ENCODE peak calls at places on chromosomes 7 and 10, in seven cellular contexts. One of them, this sample, is unnamed.

GRCh38 chr10:98676895-98677294 is 230.2 kb upstream of the HPS1 start:
- DNase-seq in esophagus squamous epithelium: no peak
- DNase-seq in endothelial cell of umbilical vein: no peak
- DNase-seq in lower leg skin: no peak
- DNase-seq in H54: no peak
- DNase-seq in uterus: no peak
- DNase-seq in spleen: no peak
- DNase-seq in this sample: no peak

GRCh38 chr10:113058175-113058961 is 108.3 kb downstream of the TCF7L2 start:
- DNase-seq in esophagus squamous epithelium: no peak
- DNase-seq in endothelial cell of umbilical vein: peak
- DNase-seq in lower leg skin: no peak
- DNase-seq in H54: no peak
- DNase-seq in uterus: no peak
- DNase-seq in spleen: no peak
- DNase-seq in this sample: no peak

GRCh38 chr7:90740364-90740763 is 144.2 kb downstream of the CDK14 start:
- DNase-seq in esophagus squamous epithelium: no peak
- DNase-seq in endothelial cell of umbilical vein: no peak
- DNase-seq in lower leg skin: no peak
- DNase-seq in H54: no peak
- DNase-seq in uterus: no peak
- DNase-seq in spleen: no peak
- DNase-seq in this sample: no peak

GRCh38 chr10:7133270-7133669 is 277.6 kb downstream of the SFMBT2 start:
- DNase-seq in esophagus squamous epithelium: no peak
- DNase-seq in endothelial cell of umbilical vein: no peak
- DNase-seq in lower leg skin: no peak
- DNase-seq in H54: no peak
- DNase-seq in uterus: no peak
- DNase-seq in spleen: no peak
- DNase-seq in this sample: no peak

GRCh38 chr10:73998623-73999622 is 1.0 kb downstream of the VCL start:
- DNase-seq in esophagus squamous epithelium: no peak
- DNase-seq in endothelial cell of umbilical vein: peak
- DNase-seq in lower leg skin: peak
- DNase-seq in H54: peak
- DNase-seq in uterus: peak
- DNase-seq in spleen: peak
- DNase-seq in this sample: peak

GRCh38 chr7:126803990-126804389 is 448.8 kb downstream of the GRM8 start:
- DNase-seq in esophagus squamous epithelium: no peak
- DNase-seq in endothelial cell of umbilical vein: no peak
- DNase-seq in lower leg skin: no peak
- DNase-seq in H54: no peak
- DNase-seq in uterus: no peak
- DNase-seq in spleen: no peak
- DNase-seq in this sample: no peak

GRCh38 chr10:122420624-122421007 is 33.8 kb upstream of the ARMS2 start:
- DNase-seq in esophagus squamous epithelium: no peak
- DNase-seq in endothelial cell of umbilical vein: no peak
- DNase-seq in lower leg skin: no peak
- DNase-seq in H54: no peak
- DNase-seq in uterus: no peak
- DNase-seq in spleen: no peak
- DNase-seq in this sample: no peak

GRCh38 chr7:91249506-91250233 is 14.6 kb upstream of the FZD1 start:
- DNase-seq in esophagus squamous epithelium: no peak
- DNase-seq in endothelial cell of umbilical vein: no peak
- DNase-seq in lower leg skin: peak
- DNase-seq in H54: peak
- DNase-seq in uterus: no peak
- DNase-seq in spleen: no peak
- DNase-seq in this sample: no peak

GRCh38 chr10:13079776-13080050 is 20.2 kb upstream of the OPTN start:
- DNase-seq in esophagus squamous epithelium: no peak
- DNase-seq in endothelial cell of umbilical vein: no peak
- DNase-seq in lower leg skin: no peak
- DNase-seq in H54: no peak
- DNase-seq in uterus: no peak
- DNase-seq in spleen: no peak
- DNase-seq in this sample: no peak

GRCh38 chr10:74987339-74988054 is 124.0 kb upstream of the SAMD8 start:
- DNase-seq in esophagus squamous epithelium: no peak
- DNase-seq in endothelial cell of umbilical vein: no peak
- DNase-seq in lower leg skin: no peak
- DNase-seq in H54: no peak
- DNase-seq in uterus: no peak
- DNase-seq in spleen: no peak
- DNase-seq in this sample: no peak

GRCh38 chr10:86611386-86611785 is 43.0 kb upstream of the OPN4 start:
- DNase-seq in esophagus squamous epithelium: no peak
- DNase-seq in endothelial cell of umbilical vein: no peak
- DNase-seq in lower leg skin: no peak
- DNase-seq in H54: no peak
- DNase-seq in uterus: no peak
- DNase-seq in spleen: no peak
- DNase-seq in this sample: no peak

GRCh38 chr10:93967756-93968155 is 26.0 kb upstream of the PLCE1 start:
- DNase-seq in esophagus squamous epithelium: no peak
- DNase-seq in endothelial cell of umbilical vein: no peak
- DNase-seq in lower leg skin: no peak
- DNase-seq in H54: no peak
- DNase-seq in uterus: no peak
- DNase-seq in spleen: no peak
- DNase-seq in this sample: no peak

GRCh38 chr10:101050206-101051069 is 11.4 kb upstream of the KAZALD1 start:
- DNase-seq in esophagus squamous epithelium: no peak
- DNase-seq in endothelial cell of umbilical vein: peak
- DNase-seq in lower leg skin: no peak
- DNase-seq in H54: peak
- DNase-seq in uterus: no peak
- DNase-seq in spleen: peak
- DNase-seq in this sample: peak

GRCh38 chr7:158388072-158388471 is 199.6 kb downstream of the PTPRN2 start:
- DNase-seq in esophagus squamous epithelium: no peak
- DNase-seq in endothelial cell of umbilical vein: no peak
- DNase-seq in lower leg skin: no peak
- DNase-seq in H54: no peak
- DNase-seq in uterus: no peak
- DNase-seq in spleen: peak
- DNase-seq in this sample: no peak

GRCh38 chr10:124975977-124976514 is 34.1 kb downstream of the ZRANB1 start:
- DNase-seq in esophagus squamous epithelium: no peak
- DNase-seq in endothelial cell of umbilical vein: peak
- DNase-seq in lower leg skin: no peak
- DNase-seq in H54: no peak
- DNase-seq in uterus: no peak
- DNase-seq in spleen: no peak
- DNase-seq in this sample: no peak

GRCh38 chr7:35787925-35788324 is 12.9 kb upstream of the SEPTIN7 start:
- DNase-seq in esophagus squamous epithelium: no peak
- DNase-seq in endothelial cell of umbilical vein: no peak
- DNase-seq in lower leg skin: no peak
- DNase-seq in H54: no peak
- DNase-seq in uterus: no peak
- DNase-seq in spleen: no peak
- DNase-seq in this sample: no peak

GRCh38 chr10:86974484-86974883 is 6.2 kb downstream of the ADIRF start:
- DNase-seq in esophagus squamous epithelium: no peak
- DNase-seq in endothelial cell of umbilical vein: no peak
- DNase-seq in lower leg skin: no peak
- DNase-seq in H54: no peak
- DNase-seq in uterus: no peak
- DNase-seq in spleen: no peak
- DNase-seq in this sample: no peak

GRCh38 chr7:135784013-135784412 is 35.4 kb upstream of the FAM180A start:
- DNase-seq in esophagus squamous epithelium: no peak
- DNase-seq in endothelial cell of umbilical vein: no peak
- DNase-seq in lower leg skin: no peak
- DNase-seq in H54: no peak
- DNase-seq in uterus: no peak
- DNase-seq in spleen: no peak
- DNase-seq in this sample: no peak

GRCh38 chr10:49272251-49273081 is 26.5 kb upstream of the C10orf71 start:
- DNase-seq in esophagus squamous epithelium: no peak
- DNase-seq in endothelial cell of umbilical vein: no peak
- DNase-seq in lower leg skin: no peak
- DNase-seq in H54: no peak
- DNase-seq in uterus: peak
- DNase-seq in spleen: no peak
- DNase-seq in this sample: no peak

GRCh38 chr7:153381275-153382119 is 621.9 kb downstream of the ACTR3B start:
- DNase-seq in esophagus squamous epithelium: no peak
- DNase-seq in endothelial cell of umbilical vein: no peak
- DNase-seq in lower leg skin: no peak
- DNase-seq in H54: peak
- DNase-seq in uterus: peak
- DNase-seq in spleen: no peak
- DNase-seq in this sample: peak

GRCh38 chr10:81575007-81575406 is 300.0 kb upstream of the NRG3 start:
- DNase-seq in esophagus squamous epithelium: no peak
- DNase-seq in endothelial cell of umbilical vein: no peak
- DNase-seq in lower leg skin: no peak
- DNase-seq in H54: no peak
- DNase-seq in uterus: no peak
- DNase-seq in spleen: no peak
- DNase-seq in this sample: no peak

GRCh38 chr7:50476953-50477625 is 26.9 kb upstream of the FIGNL1 start:
- DNase-seq in esophagus squamous epithelium: no peak
- DNase-seq in endothelial cell of umbilical vein: no peak
- DNase-seq in lower leg skin: no peak
- DNase-seq in H54: no peak
- DNase-seq in uterus: no peak
- DNase-seq in spleen: no peak
- DNase-seq in this sample: no peak

GRCh38 chr7:7761340-7761973 is 43.0 kb upstream of the RPA3 start:
- DNase-seq in esophagus squamous epithelium: no peak
- DNase-seq in endothelial cell of umbilical vein: peak
- DNase-seq in lower leg skin: no peak
- DNase-seq in H54: no peak
- DNase-seq in uterus: no peak
- DNase-seq in spleen: no peak
- DNase-seq in this sample: peak

GRCh38 chr7:974172-974571 is 1.2 kb downstream of the COX19 start:
- DNase-seq in esophagus squamous epithelium: no peak
- DNase-seq in endothelial cell of umbilical vein: no peak
- DNase-seq in lower leg skin: no peak
- DNase-seq in H54: no peak
- DNase-seq in uterus: no peak
- DNase-seq in spleen: no peak
- DNase-seq in this sample: peak
- TF ChIP-seq POLR2A in esophagus squamous epithelium: no peak
- TF ChIP-seq POLR2A in endothelial cell of umbilical vein: no peak
- TF ChIP-seq POLR2A in lower leg skin: no peak
- TF ChIP-seq POLR2A in H54: no peak
- TF ChIP-seq POLR2A in uterus: no peak
- TF ChIP-seq POLR2A in spleen: no peak
- TF ChIP-seq POLR2A in this sample: no peak

GRCh38 chr7:44197487-44197886 is 3.3 kb upstream of the YKT6 start:
- DNase-seq in esophagus squamous epithelium: no peak
- DNase-seq in endothelial cell of umbilical vein: no peak
- DNase-seq in lower leg skin: no peak
- DNase-seq in H54: no peak
- DNase-seq in uterus: no peak
- DNase-seq in spleen: no peak
- DNase-seq in this sample: no peak

GRCh38 chr7:44195901-44196300 is 4.9 kb upstream of the YKT6 start:
- DNase-seq in esophagus squamous epithelium: no peak
- DNase-seq in endothelial cell of umbilical vein: no peak
- DNase-seq in lower leg skin: no peak
- DNase-seq in H54: no peak
- DNase-seq in uterus: no peak
- DNase-seq in spleen: no peak
- DNase-seq in this sample: no peak

GRCh38 chr7:44201813-44202212 is 1.0 kb downstream of the YKT6 start:
- DNase-seq in esophagus squamous epithelium: no peak
- DNase-seq in endothelial cell of umbilical vein: peak
- DNase-seq in lower leg skin: no peak
- DNase-seq in H54: no peak
- DNase-seq in uterus: no peak
- DNase-seq in spleen: no peak
- DNase-seq in this sample: no peak

GRCh38 chr7:44196450-44196872 is 4.3 kb upstream of the YKT6 start:
- DNase-seq in esophagus squamous epithelium: no peak
- DNase-seq in endothelial cell of umbilical vein: peak
- DNase-seq in lower leg skin: no peak
- DNase-seq in H54: peak
- DNase-seq in uterus: no peak
- DNase-seq in spleen: no peak
- DNase-seq in this sample: peak

DNA sequence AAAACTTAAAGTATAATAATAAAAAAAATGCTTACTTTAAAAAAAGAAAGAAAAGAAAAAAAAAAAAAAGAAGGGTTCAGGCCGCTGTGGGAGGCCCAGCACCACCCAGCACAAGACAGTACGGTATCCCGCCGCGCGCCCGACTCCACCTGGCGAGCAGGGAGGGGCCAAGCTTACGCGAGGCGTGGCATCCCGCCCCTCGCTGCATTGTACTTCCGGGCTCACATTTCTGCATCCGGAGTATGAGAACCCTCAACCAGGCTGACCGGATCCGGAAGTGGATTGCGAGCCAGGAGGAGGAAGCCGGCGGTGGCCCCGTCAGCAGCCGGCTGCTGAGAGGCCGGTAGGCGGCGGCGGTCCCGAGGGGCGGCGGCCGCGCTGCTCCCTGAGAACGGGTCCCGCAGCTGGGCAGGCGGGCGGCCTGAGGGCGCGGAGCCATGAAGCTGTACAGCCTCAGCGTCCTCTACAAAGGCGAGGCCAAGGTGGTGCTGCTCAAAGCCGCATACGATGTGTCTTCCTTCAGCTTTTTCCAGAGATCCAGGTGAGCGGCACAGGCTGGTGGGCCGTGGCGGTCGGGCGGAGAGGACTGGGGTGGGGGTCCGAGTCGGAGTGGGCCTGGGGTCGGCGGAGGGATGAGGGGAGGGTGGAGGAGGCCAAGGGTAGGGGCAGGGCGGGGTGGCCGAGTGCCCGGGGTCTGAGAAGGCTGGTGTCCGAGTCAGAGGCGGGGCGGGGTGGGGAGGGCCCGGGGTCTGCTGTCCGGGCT is at the start of gene YKT6:
- DNase-seq in esophagus squamous epithelium: peak
- DNase-seq in endothelial cell of umbilical vein: peak
- DNase-seq in lower leg skin: peak
- DNase-seq in H54: peak
- DNase-seq in uterus: peak
- DNase-seq in spleen: peak
- DNase-seq in this sample: peak
- TF ChIP-seq POLR2A in esophagus squamous epithelium: peak
- TF ChIP-seq POLR2A in endothelial cell of umbilical vein: peak
- TF ChIP-seq POLR2A in lower leg skin: no peak
- TF ChIP-seq POLR2A in H54: peak
- TF ChIP-seq POLR2A in uterus: peak
- TF ChIP-seq POLR2A in spleen: peak
- TF ChIP-seq POLR2A in this sample: peak

GRCh38 chr7:82255706-82256105 is 187.9 kb downstream of the CACNA2D1 start:
- DNase-seq in esophagus squamous epithelium: no peak
- DNase-seq in endothelial cell of umbilical vein: no peak
- DNase-seq in lower leg skin: no peak
- DNase-seq in H54: no peak
- DNase-seq in uterus: no peak
- DNase-seq in spleen: no peak
- DNase-seq in this sample: no peak
- TF ChIP-seq POLR2A in esophagus squamous epithelium: no peak
- TF ChIP-seq POLR2A in endothelial cell of umbilical vein: no peak
- TF ChIP-seq POLR2A in lower leg skin: no peak
- TF ChIP-seq POLR2A in H54: no peak
- TF ChIP-seq POLR2A in uterus: no peak
- TF ChIP-seq POLR2A in spleen: no peak
- TF ChIP-seq POLR2A in this sample: no peak

GRCh38 chr10:69088801-69089501 is 1.0 kb downstream of the SRGN start:
- DNase-seq in esophagus squamous epithelium: no peak
- DNase-seq in endothelial cell of umbilical vein: peak
- DNase-seq in lower leg skin: no peak
- DNase-seq in H54: peak
- DNase-seq in uterus: no peak
- DNase-seq in spleen: no peak
- DNase-seq in this sample: peak
- TF ChIP-seq POLR2A in esophagus squamous epithelium: no peak
- TF ChIP-seq POLR2A in endothelial cell of umbilical vein: peak
- TF ChIP-seq POLR2A in lower leg skin: no peak
- TF ChIP-seq POLR2A in H54: no peak
- TF ChIP-seq POLR2A in uterus: peak
- TF ChIP-seq POLR2A in spleen: peak
- TF ChIP-seq POLR2A in this sample: no peak

This sample was measured in erythroblast.